ENCODE peak calls at places on chromosomes 13 and 19, in eight cellular contexts. R is heart right ventricle, L is GM12865, V is lower lobe of right lung, G is body of pancreas, E is GM06990, M is breast epithelium, B is thoracic aorta. O is an unnamed sample.

GRCh38 chr13:40984670-40985366 is 34.3 kb downstream of the ELF1 start:
- DNase-seq in R (no peak), L (peak), V (no peak), G (no peak), E (no peak), M (no peak), B (no peak), O (no peak)

GRCh38 chr13:95352486-95352885 is 51.2 kb upstream of the ABCC4 start:
- DNase-seq in R (no peak), L (no peak), V (no peak), G (no peak), E (no peak), M (no peak), B (no peak), O (no peak)

GRCh38 chr19:12145348-12145747 is 5.2 kb upstream of the ZNF20 start:
- DNase-seq in R (no peak), L (no peak), V (no peak), G (no peak), E (no peak), M (no peak), B (no peak), O (no peak)

GRCh38 chr13:47454986-47455385 is 546.1 kb downstream of the SUCLA2 start:
- DNase-seq in R (no peak), L (no peak), V (no peak), G (no peak), E (no peak), M (no peak), B (no peak), O (peak)

GRCh38 chr19:53608381-53608780 is 23.4 kb upstream of the DPRX start:
- DNase-seq in R (no peak), L (no peak), V (no peak), G (no peak), E (no peak), M (no peak), B (no peak), O (no peak)

GRCh38 chr13:50340566-50341287 is 325.5 kb downstream of the KCNRG start:
- DNase-seq in R (peak), L (no peak), V (no peak), G (no peak), E (no peak), M (no peak), B (no peak), O (no peak)

GRCh38 chr19:47608074-47608907 is 643 bp upstream of the BICRA start:
- DNase-seq in R (peak), L (peak), V (peak), G (peak), E (peak), M (peak), B (peak), O (peak)

GRCh38 chr13:98214707-98215106 is 37.6 kb upstream of the RNF113B start:
- DNase-seq in R (no peak), L (no peak), V (no peak), G (peak), E (no peak), M (peak), B (no peak), O (no peak)

GRCh38 chr13:31947105-31947504 is 84.5 kb upstream of the FRY start:
- DNase-seq in R (no peak), L (no peak), V (no peak), G (no peak), E (no peak), M (no peak), B (no peak), O (peak)

GRCh38 chr13:102183509-102184182 is 218.2 kb downstream of the FGF14 start:
- DNase-seq in R (no peak), L (no peak), V (no peak), G (no peak), E (no peak), M (no peak), B (no peak), O (no peak)

GRCh38 chr13:32142956-32143375 is 111.4 kb downstream of the FRY start:
- DNase-seq in R (no peak), L (no peak), V (no peak), G (no peak), E (no peak), M (no peak), B (no peak), O (peak)

GRCh38 chr19:53864308-53864836 is 3.3 kb upstream of the MYADM start:
- DNase-seq in R (no peak), L (no peak), V (no peak), G (peak), E (no peak), M (no peak), B (no peak), O (no peak)

GRCh38 chr19:54464044-54464623 is 556 bp upstream of the LENG9 start:
- DNase-seq in R (peak), L (peak), V (peak), G (peak), E (peak), M (peak), B (peak), O (peak)

GRCh38 chr13:49412749-49413148 is 31.1 kb downstream of the CAB39L start:
- DNase-seq in R (no peak), L (no peak), V (no peak), G (no peak), E (no peak), M (no peak), B (no peak), O (no peak)

GRCh38 chr13:46168341-46168740 is 13.6 kb downstream of the LCP1 start:
- DNase-seq in R (no peak), L (peak), V (peak), G (no peak), E (peak), M (peak), B (no peak), O (no peak)

GRCh38 chr19:17468302-17469091 is 1.8 kb upstream of the SLC27A1 start:
- DNase-seq in R (peak), L (no peak), V (peak), G (peak), E (no peak), M (peak), B (no peak), O (peak)

GRCh38 chr13:79401259-79402071 is 4.6 kb downstream of the RBM26 start:
- DNase-seq in R (no peak), L (peak), V (no peak), G (no peak), E (no peak), M (no peak), B (no peak), O (no peak)

GRCh38 chr13:99916366-99917103 is 55.0 kb downstream of the ZIC5 start:
- DNase-seq in R (no peak), L (peak), V (no peak), G (peak), E (no peak), M (no peak), B (no peak), O (peak)

GRCh38 chr13:30898721-30899188 is 7.3 kb upstream of the MEDAG start:
- DNase-seq in R (no peak), L (no peak), V (no peak), G (no peak), E (no peak), M (no peak), B (peak), O (peak)

GRCh38 chr19:46426506-46427162 is 2.1 kb downstream of the PNMA8C start:
- DNase-seq in R (peak), L (peak), V (peak), G (peak), E (no peak), M (no peak), B (no peak), O (peak)
- H3K4me3 ChIP-seq in R (peak), L (peak), V (peak), G (no peak), E (no peak), M (peak), B (peak), O (peak)

DNA sequence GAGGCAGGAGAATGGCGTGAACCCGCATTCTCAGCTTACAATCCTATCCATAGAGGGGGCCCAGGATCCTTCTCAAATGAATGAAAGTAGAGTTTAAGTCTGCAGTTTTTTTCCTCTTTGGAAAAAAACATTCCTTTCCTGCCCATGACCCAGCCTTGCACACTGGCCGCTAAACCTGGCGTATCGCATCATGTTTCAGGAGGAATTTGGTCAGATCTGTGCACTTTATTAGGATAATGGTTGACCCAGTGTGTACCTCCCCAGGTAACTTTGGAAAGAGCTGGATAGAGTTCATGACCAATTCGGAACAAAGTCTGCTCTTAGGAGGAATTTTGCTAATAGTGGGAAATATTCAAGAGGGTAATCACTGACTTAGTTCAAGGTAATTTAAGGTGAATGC is 46.1 kb downstream of the SIPA1L3 start:
- DNase-seq in R (no peak), L (no peak), V (no peak), G (no peak), E (no peak), M (no peak), B (no peak), O (no peak)
- TF ChIP-seq CTCF in R (no peak), L (no peak), V (no peak), G (no peak), E (no peak), M (no peak), B (no peak), O (no peak)

GRCh38 chr19:50361290-50362029 is 4.0 kb downstream of the NAPSA start:
- DNase-seq in R (no peak), L (peak), V (peak), G (no peak), E (no peak), M (no peak), B (no peak), O (no peak)

GRCh38 chr19:50357178-50358100 is 8.0 kb downstream of the NAPSA start:
- DNase-seq in R (peak), L (peak), V (peak), G (peak), E (peak), M (peak), B (peak), O (peak)

GRCh38 chr19:50358483-50359431 is 6.7 kb downstream of the NAPSA start:
- DNase-seq in R (peak), L (peak), V (peak), G (peak), E (peak), M (peak), B (no peak), O (peak)

GRCh38 chr19:50362030-50362412 is 3.4 kb downstream of the NAPSA start:
- DNase-seq in R (no peak), L (no peak), V (peak), G (no peak), E (no peak), M (no peak), B (no peak), O (no peak)

DNA sequence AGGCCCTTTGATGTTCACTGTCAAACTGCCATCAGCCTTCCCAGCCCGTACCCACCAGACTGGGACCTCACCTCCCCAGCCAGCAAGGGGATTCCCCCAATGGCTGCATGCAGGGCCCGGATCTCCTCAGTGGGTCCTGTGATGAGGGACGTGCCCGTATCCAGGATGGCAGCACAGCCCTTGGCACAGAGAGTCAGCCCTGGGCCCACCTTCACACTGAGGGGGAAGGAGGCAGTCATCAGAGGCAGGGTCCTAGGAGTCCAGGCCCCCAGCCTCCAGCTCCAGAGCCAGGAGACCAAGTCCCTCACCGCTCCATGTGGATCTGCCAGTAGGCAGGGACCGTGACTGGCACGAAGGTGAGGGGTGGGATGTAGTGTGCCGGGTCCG is 6.0 kb downstream of the NAPSA start:
- DNase-seq in R (no peak), L (no peak), V (no peak), G (no peak), E (no peak), M (no peak), B (no peak), O (no peak)
- H3K4me3 ChIP-seq in R (no peak), L (peak), V (no peak), G (no peak), E (no peak), M (no peak), B (no peak), O (no peak)

GRCh38 chr13:88000787-88001186 is 329.6 kb downstream of the SLITRK5 start:
- DNase-seq in R (no peak), L (no peak), V (no peak), G (no peak), E (no peak), M (no peak), B (no peak), O (no peak)

GRCh38 chr13:87999141-87999765 is 328.1 kb downstream of the SLITRK5 start:
- DNase-seq in R (no peak), L (no peak), V (no peak), G (no peak), E (no peak), M (no peak), B (no peak), O (peak)

GRCh38 chr13:87998081-87998480 is 326.9 kb downstream of the SLITRK5 start:
- DNase-seq in R (no peak), L (no peak), V (no peak), G (no peak), E (no peak), M (no peak), B (no peak), O (no peak)

GRCh38 chr13:88000239-88000638 is 329.1 kb downstream of the SLITRK5 start:
- DNase-seq in R (no peak), L (no peak), V (no peak), G (no peak), E (no peak), M (no peak), B (no peak), O (peak)

GRCh38 chr13:87999791-88000190 is 328.6 kb downstream of the SLITRK5 start:
- DNase-seq in R (no peak), L (no peak), V (no peak), G (no peak), E (no peak), M (no peak), B (no peak), O (no peak)
- TF ChIP-seq CTCF in R (no peak), L (no peak), V (no peak), G (no peak), E (no peak), M (no peak), B (no peak), O (peak)

GRCh38 chr13:27425918-27426630 is 1.7 kb downstream of the GTF3A start:
- DNase-seq in R (peak), L (peak), V (peak), G (peak), E (peak), M (peak), B (peak), O (peak)
- H3K4me3 ChIP-seq in R (peak), L (peak), V (peak), G (no peak), E (peak), M (peak), B (peak), O (peak)

DNA sequence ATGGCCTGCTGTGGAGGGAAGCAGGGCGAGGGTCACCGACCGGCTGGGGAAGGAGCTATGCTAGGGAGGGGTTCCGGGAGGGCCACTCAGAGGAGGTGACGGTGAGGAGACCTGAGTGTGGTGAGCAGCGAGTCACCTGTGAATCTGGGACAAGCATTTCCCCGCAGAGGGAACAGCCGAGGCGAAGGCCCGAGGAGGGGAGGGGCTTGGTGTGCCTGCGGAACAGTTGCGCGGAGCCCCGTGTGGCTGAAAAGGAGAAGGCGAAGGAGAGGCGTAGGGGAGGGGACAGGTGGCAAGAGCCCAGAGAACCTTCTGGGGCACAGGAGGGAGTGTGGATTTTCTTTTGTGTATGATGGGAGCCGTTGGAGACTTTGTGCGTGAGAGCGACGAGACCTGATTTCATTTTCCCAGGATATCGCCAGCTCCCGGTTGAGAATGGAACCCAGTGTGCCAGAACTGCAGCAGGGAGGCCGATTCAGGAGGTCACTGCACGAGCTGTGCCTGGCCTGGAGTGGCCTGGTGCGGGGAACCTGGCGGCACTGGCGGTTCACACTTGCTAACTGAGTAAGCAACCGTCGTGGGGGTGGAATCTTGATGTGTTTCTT is 117.7 kb upstream of the ZNF507 start:
- DNase-seq in R (no peak), L (no peak), V (no peak), G (no peak), E (no peak), M (no peak), B (no peak), O (no peak)
- TF ChIP-seq CTCF in R (no peak), L (no peak), V (no peak), G (no peak), E (no peak), M (no peak), B (no peak), O (no peak)

GRCh38 chr19:5903502-5904301 is at the start of gene NDUFA11:
- DNase-seq in R (peak), L (peak), V (peak), G (peak), E (peak), M (peak), B (peak), O (peak)

GRCh38 chr19:5904302-5905071 is at the start of gene VMAC:
- DNase-seq in R (peak), L (peak), V (peak), G (peak), E (peak), M (peak), B (peak), O (peak)

GRCh38 chr19:5900976-5901375 is 2.6 kb downstream of the NDUFA11 start:
- DNase-seq in R (no peak), L (no peak), V (no peak), G (no peak), E (no peak), M (no peak), B (no peak), O (no peak)

GRCh38 chr19:5905072-5905778 is 553 bp downstream of the VMAC start:
- DNase-seq in R (no peak), L (no peak), V (no peak), G (no peak), E (no peak), M (no peak), B (no peak), O (no peak)

GRCh38 chr19:5903054-5903501 is 512 bp downstream of the NDUFA11 start:
- DNase-seq in R (no peak), L (no peak), V (no peak), G (no peak), E (no peak), M (no peak), B (no peak), O (peak)
- H3K4me3 ChIP-seq in R (peak), L (peak), V (peak), G (peak), E (peak), M (peak), B (peak), O (peak)

DNA sequence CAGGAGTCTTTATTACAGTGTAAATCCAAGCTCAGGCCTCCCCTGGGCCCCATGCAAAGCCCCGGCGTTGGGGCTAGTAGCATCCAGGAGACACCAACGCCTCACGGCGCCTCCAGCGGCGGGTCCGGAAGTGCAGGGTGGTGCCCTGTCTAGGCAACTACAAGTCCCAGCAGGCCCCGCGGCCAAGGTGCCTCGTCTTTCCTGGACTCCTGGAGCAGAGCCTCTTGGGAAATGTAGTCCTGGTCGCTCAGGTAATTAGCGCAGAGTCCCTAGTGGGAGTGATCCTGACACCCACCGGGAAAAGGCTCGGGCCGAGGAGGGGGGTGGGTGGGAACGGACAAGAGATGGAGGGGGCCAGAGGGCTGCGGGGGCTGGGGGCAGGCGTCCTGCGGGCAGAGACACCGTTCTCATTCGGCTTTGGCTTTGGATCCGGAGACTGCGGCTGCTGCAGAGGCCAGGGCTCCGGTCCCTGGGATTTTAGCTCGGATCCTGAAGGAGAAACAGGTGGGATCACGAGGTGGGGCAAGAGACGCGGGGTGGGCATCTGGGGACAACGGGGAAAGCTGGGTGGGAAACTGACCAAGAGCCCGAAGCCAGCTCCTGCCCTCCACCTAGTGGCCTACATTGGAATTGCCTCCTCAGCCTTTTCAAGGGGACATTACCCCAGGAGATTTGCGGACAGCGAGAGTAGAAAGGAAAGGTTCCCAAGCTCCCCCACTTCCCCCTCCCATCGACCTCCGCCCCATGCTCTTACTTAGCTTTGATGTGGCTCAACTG is 11.4 kb downstream of the RTN2 start:
- DNase-seq in R (peak), L (peak), V (peak), G (peak), E (peak), M (peak), B (peak), O (peak)
- TF ChIP-seq CTCF in R (peak), L (peak), V (peak), G (peak), E (peak), M (peak), B (peak), O (peak)

GRCh38 chr13:107864543-107865460 is 350.5 kb downstream of the LIG4 start:
- DNase-seq in R (no peak), L (peak), V (no peak), G (no peak), E (no peak), M (no peak), B (no peak), O (peak)
- H3K4me3 ChIP-seq in R (no peak), L (no peak), V (peak), G (no peak), E (no peak), M (no peak), B (no peak), O (peak)

GRCh38 chr13:59546178-59546577 is 617.5 kb downstream of the DIAPH3 start:
- DNase-seq in R (no peak), L (no peak), V (no peak), G (no peak), E (no peak), M (no peak), B (no peak), O (no peak)

GRCh38 chr13:59543418-59543817 is 620.3 kb downstream of the DIAPH3 start:
- DNase-seq in R (no peak), L (no peak), V (no peak), G (no peak), E (no peak), M (no peak), B (no peak), O (no peak)

GRCh38 chr13:59547950-59548349 is 615.8 kb downstream of the DIAPH3 start:
- DNase-seq in R (no peak), L (no peak), V (no peak), G (no peak), E (no peak), M (no peak), B (no peak), O (no peak)

GRCh38 chr13:59542303-59542702 is 621.4 kb downstream of the DIAPH3 start:
- DNase-seq in R (no peak), L (no peak), V (no peak), G (no peak), E (no peak), M (no peak), B (no peak), O (no peak)

GRCh38 chr13:59545007-59545406 is 618.7 kb downstream of the DIAPH3 start:
- DNase-seq in R (no peak), L (no peak), V (no peak), G (no peak), E (no peak), M (no peak), B (no peak), O (no peak)
- TF ChIP-seq CTCF in R (no peak), L (no peak), V (no peak), G (no peak), E (no peak), M (no peak), B (no peak), O (no peak)

O was measured in AG10803.